ENCODE peak calls at places on chromosomes 5 and 9, in six cellular contexts. H is WERI-Rb-1, Z is foreskin fibroblast, I is IMR-90, W is AG04450, J is neural progenitor cell. E is an unnamed sample.

GRCh38 chr5:102749416-102750021 is 5.6 kb upstream of the PAM start:
- DNase-seq in J (no peak), Z (no peak), H (no peak), W (no peak), I (no peak), E (no peak)

GRCh38 chr5:34486160-34486765 is 169.9 kb upstream of the RAI14 start:
- DNase-seq in H (peak; percentile 82), Z (peak; percentile 80), I (peak; percentile 88), J (peak; percentile 92), W (peak; percentile 72), E (peak; percentile 90)

GRCh38 chr5:2903451-2904395 is 152.2 kb upstream of the IRX2 start:
- DNase-seq in W (no peak), I (no peak), H (no peak), Z (no peak), J (no peak), E (no peak)

GRCh38 chr5:38541174-38541724 is 15.2 kb downstream of the LIFR start:
- DNase-seq in Z (no peak), I (peak; percentile 24), J (no peak), H (no peak), W (no peak), E (no peak)

GRCh38 chr9:118262191-118262590 is 558.0 kb downstream of the TLR4 start:
- DNase-seq in I (no peak), J (no peak), Z (no peak), H (no peak), W (no peak), E (no peak)

GRCh38 chr9:90189306-90189705 is 453.3 kb downstream of the DIRAS2 start:
- DNase-seq in H (no peak), W (no peak), J (no peak), I (no peak), Z (no peak), E (no peak)

GRCh38 chr9:87338075-87338989 is 159.3 kb upstream of the DAPK1 start:
- DNase-seq in J (peak; percentile 17), H (no peak), W (no peak), Z (no peak), I (no peak), E (no peak)

GRCh38 chr9:8883313-8883712 is 1083.7 kb upstream of the DMAC1 start:
- DNase-seq in H (no peak), J (peak; percentile 27), W (no peak), Z (no peak), I (no peak), E (no peak)

GRCh38 chr9:131160416-131161112 is 35.2 kb downstream of the NUP214 start:
- DNase-seq in H (no peak), J (no peak), Z (no peak), W (no peak), I (no peak), E (no peak)

DNA sequence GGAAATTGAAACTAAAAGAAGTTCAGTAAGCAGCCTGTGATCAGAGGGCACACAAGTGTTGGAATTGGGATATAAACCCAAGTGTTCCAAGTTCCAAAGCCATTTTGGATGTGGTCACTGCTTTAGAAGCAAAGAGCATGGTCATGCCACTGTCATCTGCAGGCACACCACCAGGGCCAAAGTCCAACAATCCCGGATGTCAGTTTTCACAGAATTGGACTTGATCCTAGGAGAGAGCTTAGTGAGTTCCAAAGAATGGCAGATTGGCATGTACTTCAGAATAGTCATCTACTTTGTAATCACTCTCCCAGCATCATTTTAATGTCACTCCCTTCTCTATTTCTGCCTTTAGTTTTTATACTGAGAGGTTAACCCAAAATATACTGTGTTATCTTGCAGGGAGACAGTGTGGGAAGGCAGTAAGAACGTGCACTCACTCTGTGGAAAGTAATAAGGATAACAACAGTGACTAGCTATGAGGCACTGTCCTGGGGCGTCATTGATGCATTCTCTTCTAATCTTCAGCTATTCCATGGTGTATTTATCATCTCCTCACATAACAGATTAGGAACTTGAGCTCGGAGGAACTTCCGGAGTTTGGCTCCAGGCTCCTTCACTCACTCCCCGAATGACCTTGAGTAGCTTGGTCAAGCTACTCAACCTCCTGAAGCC is 388.0 kb downstream of the ACTL7B start:
- DNase-seq in I (peak; percentile 47), W (no peak), J (no peak), H (no peak), Z (peak; percentile 79), E (peak; percentile 57)
- TF ChIP-seq CTCF in I (no peak), W (peak; percentile 11), J (no peak), H (no peak), Z (no peak), E (no peak)

GRCh38 chr5:147472669-147473131 is 37.2 kb downstream of the DPYSL3 start:
- DNase-seq in W (no peak), H (no peak), Z (no peak), J (no peak), I (no peak), E (no peak)
- H3K4me3 ChIP-seq in W (no peak overlapping the region), H (no peak overlapping the region), Z (no peak overlapping the region), J (no peak overlapping the region), I (no peak overlapping the region), E (no peak overlapping the region)

DNA sequence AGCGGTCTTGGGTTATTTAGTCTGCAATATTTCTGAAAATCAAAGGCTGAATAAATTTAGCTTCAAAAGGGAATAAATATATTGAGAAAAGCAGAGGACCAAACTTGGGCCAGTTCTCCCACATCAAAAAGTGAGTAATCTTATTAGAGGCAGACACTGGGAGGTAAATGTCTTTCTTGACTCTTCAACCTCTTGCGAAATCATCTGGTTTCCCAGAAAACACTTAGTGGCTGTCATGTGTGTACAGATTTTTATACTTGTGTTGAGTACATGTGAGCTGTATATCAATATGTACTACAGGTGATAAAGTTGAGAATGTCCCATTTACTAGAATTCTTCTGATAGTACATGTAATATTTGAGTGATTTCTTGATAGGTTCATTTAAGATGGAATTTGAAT is 454.9 kb downstream of the PRR16 start:
- DNase-seq in W (no peak), Z (peak; percentile 3), J (no peak), I (no peak), H (no peak), E (no peak)
- TF ChIP-seq CTCF in W (no peak), Z (no peak), J (no peak), I (no peak), H (no peak), E (no peak)

DNA sequence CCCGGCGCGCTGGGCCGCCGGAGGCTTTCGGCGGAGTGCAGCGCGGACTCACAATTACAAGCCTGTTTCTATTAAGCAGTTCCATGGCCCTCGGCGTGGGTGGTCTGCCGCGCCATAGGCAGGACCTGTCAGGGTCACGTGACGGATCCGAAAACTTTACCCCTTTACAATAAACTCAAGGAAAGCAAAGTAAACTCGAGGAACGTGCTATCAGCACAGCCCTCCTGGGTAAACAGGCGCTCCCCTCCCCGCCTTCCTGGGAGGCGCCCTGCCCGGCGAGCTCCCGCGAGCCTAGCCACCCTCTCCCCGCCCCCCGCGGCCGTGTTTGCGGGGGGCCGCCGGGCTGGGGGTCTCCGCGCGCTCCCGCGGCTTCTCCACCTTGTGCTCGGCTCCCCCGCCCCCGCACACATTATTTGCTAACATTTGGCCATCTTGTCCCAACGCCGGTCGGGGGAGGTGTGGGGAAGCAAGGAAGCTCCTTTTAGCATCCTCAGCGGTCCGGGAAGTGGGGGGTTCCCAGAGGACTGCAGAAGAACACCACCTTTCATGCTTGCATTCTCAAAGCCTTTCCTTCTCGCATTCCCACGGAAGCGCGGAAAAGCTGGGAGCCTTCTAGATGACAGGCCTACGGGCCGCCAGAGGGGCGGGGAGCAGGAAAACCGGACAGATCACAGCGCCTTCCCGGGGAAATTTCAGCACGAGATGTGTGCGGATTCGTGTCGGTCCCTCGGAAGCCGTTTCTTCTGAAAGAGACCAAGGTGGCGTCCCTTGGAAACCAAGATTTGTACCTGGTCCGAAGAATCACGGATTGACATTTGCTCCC is at the start of gene PTCH1:
- DNase-seq in H (peak; percentile 52), I (peak; percentile 52), J (peak; percentile 91), W (no peak), Z (peak; percentile 53), E (peak; percentile 61)
- H3K4me3 ChIP-seq in H (peak within 1 kb of the TSS; percentile 85), I (peak within 1 kb of the TSS; percentile 58), J (peak within 1 kb of the TSS; percentile 83), W (peak within 1 kb of the TSS; percentile 70), Z (peak within 1 kb of the TSS; percentile 70), E (peak within 1 kb of the TSS; percentile 61)

GRCh38 chr5:151739939-151740335 is 18.5 kb downstream of the ATOX1 start:
- DNase-seq in Z (peak; percentile 92), H (no peak), I (peak; percentile 94), W (peak; percentile 89), J (peak; percentile 13), E (peak; percentile 91)
- TF ChIP-seq CTCF in Z (no peak), H (no peak), I (no peak), W (no peak), J (no peak), E (no peak)

DNA sequence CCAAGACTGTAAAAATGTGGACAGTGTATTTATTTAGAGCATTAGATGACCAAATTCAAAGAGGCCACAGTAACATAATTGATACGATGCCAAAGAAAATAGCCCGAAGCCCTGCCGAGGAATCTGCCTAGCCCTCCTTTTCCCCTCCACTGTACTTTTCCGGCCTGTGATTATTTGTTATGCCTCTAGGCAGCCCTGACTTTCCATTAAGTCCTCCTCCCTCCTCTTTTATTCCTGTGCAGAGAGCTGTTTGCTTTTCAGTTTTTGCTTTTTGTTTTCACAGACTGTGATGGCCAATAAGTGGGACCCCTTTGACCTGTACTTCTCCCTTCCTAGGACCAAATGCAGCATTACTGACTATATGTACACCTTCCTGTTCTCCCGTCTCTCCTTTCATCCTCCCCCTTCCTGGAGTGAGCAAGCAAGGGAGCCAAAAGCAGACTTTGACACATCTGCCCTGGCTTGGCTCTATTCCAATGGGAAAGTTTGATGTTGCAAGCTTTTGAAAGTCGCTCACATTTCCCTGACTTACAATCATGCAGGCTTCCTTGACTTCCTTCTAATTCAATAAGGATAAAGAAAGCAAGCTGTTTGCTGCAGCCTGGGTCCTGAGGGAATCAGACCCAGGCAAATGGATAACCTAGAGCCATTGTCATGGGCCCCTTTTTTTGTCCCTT is 76.1 kb downstream of the NREP start:
- DNase-seq in Z (peak; percentile 96), J (no peak), W (peak; percentile 89), H (no peak), I (peak; percentile 97), E (peak; percentile 97)
- H3K4me3 ChIP-seq in Z (peak overlapping the region; percentile 2), J (no peak overlapping the region), W (peak overlapping the region; percentile 15), H (no peak overlapping the region), I (no peak overlapping the region), E (no peak overlapping the region)

GRCh38 chr5:158943569-158943968 is 156.1 kb downstream of the EBF1 start:
- DNase-seq in I (no peak), Z (no peak), W (no peak), J (no peak), H (no peak), E (no peak)
- TF ChIP-seq CTCF in I (no peak), Z (no peak), W (peak; percentile 14), J (peak; percentile 23), H (no peak), E (no peak)

GRCh38 chr9:112332674-112332976 is 794 bp downstream of the PTBP3 start:
- DNase-seq in H (no peak), J (no peak), I (no peak), Z (no peak), W (no peak), E (no peak)

GRCh38 chr9:112333639-112334318 is 360 bp upstream of the PTBP3 start:
- DNase-seq in J (peak; percentile 99), H (peak; percentile 96), Z (peak; percentile 96), I (peak; percentile 95), W (peak; percentile 81), E (peak; percentile 98)

GRCh38 chr9:112332272-112332671 is 1.1 kb downstream of the PTBP3 start:
- DNase-seq in H (no peak), J (no peak), Z (no peak), W (no peak), I (no peak), E (no peak)

GRCh38 chr9:112332977-112333638 is at the start of gene PTBP3:
- DNase-seq in W (peak; percentile 24), J (peak; percentile 84), H (peak; percentile 87), Z (peak; percentile 71), I (peak; percentile 48), E (peak; percentile 72)

GRCh38 chr9:112331676-112331955 is 1.8 kb downstream of the PTBP3 start:
- DNase-seq in H (no peak), W (no peak), Z (no peak), J (no peak), I (no peak), E (no peak)
- H3K4me3 ChIP-seq in H (peak overlapping the region; percentile 91), W (peak overlapping the region; percentile 81), Z (peak overlapping the region; percentile 88), J (peak overlapping the region; percentile 83), I (peak overlapping the region; percentile 10), E (peak overlapping the region; percentile 90)

GRCh38 chr5:151805414-151806225 is 33.9 kb downstream of the G3BP1 start:
- DNase-seq in J (no peak), W (no peak), Z (peak; percentile 45), I (peak; percentile 54), H (no peak), E (peak; percentile 81)
- TF ChIP-seq CTCF in J (no peak), W (no peak), Z (no peak), I (no peak), H (no peak), E (no peak)